ENCODE peak calls at places on chromosomes 16 and 17, in four cellular contexts. V is hepatic stellate cell; G is cardiac muscle cell; Y is stimulated activated CD4-positive, alpha-beta T cell treated with anti-CD3 and anti-CD28 coated beads, Interleukin-2, amount 100 ng/mL, for 4 hours. M is an unnamed sample.

GRCh38 chr16:31052131-31052530 is 18.8 kb downstream of the STX4 start:
- DNase-seq in G (peak; percentile 81), V (peak; percentile 96), Y (no peak), M (peak; percentile 87)

GRCh38 chr17:9020824-9021157 is 519 bp upstream of the NTN1 start:
- DNase-seq in V (no peak), G (no peak), Y (no peak), M (no peak)

GRCh38 chr17:28330671-28331070 is 4.6 kb downstream of the IFT20 start:
- DNase-seq in G (no peak), Y (no peak), V (no peak), M (no peak)

GRCh38 chr17:32503251-32504165 is 16.7 kb downstream of the CDK5R1 start:
- DNase-seq in G (no peak), Y (no peak), V (peak; percentile 53), M (no peak)

GRCh38 chr17:7992516-7992915 is 9.9 kb upstream of the GUCY2D start:
- DNase-seq in V (no peak), Y (no peak), G (no peak), M (no peak)

GRCh38 chr17:9218068-9218635 is 196.8 kb downstream of the NTN1 start:
- DNase-seq in G (no peak), Y (no peak), V (no peak), M (no peak)

GRCh38 chr17:28955408-28955807 is 4.1 kb upstream of the PHF12 start:
- DNase-seq in Y (no peak), V (no peak), G (no peak), M (no peak)

GRCh38 chr16:12901204-12901596 is 198 bp upstream of the SHISA9 start:
- DNase-seq in V (no peak), G (no peak), Y (no peak), M (no peak)

GRCh38 chr16:87199901-87200300 is 117.3 kb downstream of the C16orf95 start:
- DNase-seq in G (no peak), V (no peak), Y (no peak), M (no peak)

M was measured in BJ.